ENCODE peak calls at places on chromosomes 1 and 21, in seven cellular contexts. One of them, this sample, is unnamed.

GRCh38 chr1:1899266-1899966 is 8.5 kb upstream of the GNB1 start:
- DNase-seq in fibroblast of pulmonary artery: no peak
- DNase-seq in dorsolateral prefrontal cortex: no peak
- DNase-seq in fibroblast of lung: no peak
- DNase-seq in activated B cell treated with CpG ODN at 0.5 μM for 24 hours: no peak
- DNase-seq in endothelial cell: no peak
- DNase-seq in cardiac muscle cell: no peak
- DNase-seq in this sample: peak

GRCh38 chr1:235670157-235670776 is 20.7 kb upstream of the GNG4 start:
- DNase-seq in endothelial cell: no peak
- DNase-seq in dorsolateral prefrontal cortex: no peak
- DNase-seq in activated B cell treated with CpG ODN at 0.5 μM for 24 hours: no peak
- DNase-seq in fibroblast of pulmonary artery: no peak
- DNase-seq in cardiac muscle cell: no peak
- DNase-seq in fibroblast of lung: no peak
- DNase-seq in this sample: no peak

GRCh38 chr1:221343106-221343505 is 398.8 kb downstream of the DUSP10 start:
- DNase-seq in dorsolateral prefrontal cortex: no peak
- DNase-seq in activated B cell treated with CpG ODN at 0.5 μM for 24 hours: no peak
- DNase-seq in fibroblast of pulmonary artery: no peak
- DNase-seq in endothelial cell: no peak
- DNase-seq in fibroblast of lung: no peak
- DNase-seq in cardiac muscle cell: no peak
- DNase-seq in this sample: no peak

GRCh38 chr21:35953570-35953969 is 106.8 kb downstream of the SETD4 start:
- DNase-seq in endothelial cell: no peak
- DNase-seq in dorsolateral prefrontal cortex: no peak
- DNase-seq in fibroblast of lung: no peak
- DNase-seq in activated B cell treated with CpG ODN at 0.5 μM for 24 hours: no peak
- DNase-seq in fibroblast of pulmonary artery: peak
- DNase-seq in cardiac muscle cell: no peak
- DNase-seq in this sample: no peak

GRCh38 chr1:214380418-214380817 is 99.5 kb downstream of the SMYD2 start:
- DNase-seq in endothelial cell: no peak
- DNase-seq in cardiac muscle cell: no peak
- DNase-seq in fibroblast of pulmonary artery: no peak
- DNase-seq in fibroblast of lung: no peak
- DNase-seq in dorsolateral prefrontal cortex: no peak
- DNase-seq in activated B cell treated with CpG ODN at 0.5 μM for 24 hours: no peak
- DNase-seq in this sample: no peak

GRCh38 chr1:212098340-212098739 is 62.8 kb downstream of the DTL start:
- DNase-seq in endothelial cell: no peak
- DNase-seq in fibroblast of lung: no peak
- DNase-seq in activated B cell treated with CpG ODN at 0.5 μM for 24 hours: no peak
- DNase-seq in dorsolateral prefrontal cortex: no peak
- DNase-seq in fibroblast of pulmonary artery: no peak
- DNase-seq in cardiac muscle cell: no peak
- DNase-seq in this sample: no peak

GRCh38 chr1:168419746-168420145 is 124.1 kb downstream of the XCL2 start:
- DNase-seq in cardiac muscle cell: no peak
- DNase-seq in fibroblast of pulmonary artery: peak
- DNase-seq in activated B cell treated with CpG ODN at 0.5 μM for 24 hours: no peak
- DNase-seq in endothelial cell: no peak
- DNase-seq in fibroblast of lung: no peak
- DNase-seq in dorsolateral prefrontal cortex: no peak
- DNase-seq in this sample: no peak

GRCh38 chr1:9784508-9785133 is 39.1 kb downstream of the CLSTN1 start:
- DNase-seq in cardiac muscle cell: peak
- DNase-seq in fibroblast of pulmonary artery: peak
- DNase-seq in activated B cell treated with CpG ODN at 0.5 μM for 24 hours: no peak
- DNase-seq in dorsolateral prefrontal cortex: no peak
- DNase-seq in fibroblast of lung: peak
- DNase-seq in endothelial cell: peak
- DNase-seq in this sample: peak

GRCh38 chr1:186330758-186331157 is 44.3 kb downstream of the TPR start:
- DNase-seq in fibroblast of lung: no peak
- DNase-seq in cardiac muscle cell: no peak
- DNase-seq in dorsolateral prefrontal cortex: no peak
- DNase-seq in activated B cell treated with CpG ODN at 0.5 μM for 24 hours: no peak
- DNase-seq in endothelial cell: no peak
- DNase-seq in fibroblast of pulmonary artery: no peak
- DNase-seq in this sample: no peak

GRCh38 chr1:206578959-206579358 is 33.3 kb downstream of the EIF2D start:
- DNase-seq in activated B cell treated with CpG ODN at 0.5 μM for 24 hours: no peak
- DNase-seq in fibroblast of lung: no peak
- DNase-seq in fibroblast of pulmonary artery: no peak
- DNase-seq in dorsolateral prefrontal cortex: no peak
- DNase-seq in cardiac muscle cell: no peak
- DNase-seq in endothelial cell: no peak
- DNase-seq in this sample: peak

GRCh38 chr1:31559715-31560114 is 16.6 kb upstream of the TINAGL1 start:
- DNase-seq in fibroblast of lung: no peak
- DNase-seq in dorsolateral prefrontal cortex: no peak
- DNase-seq in endothelial cell: no peak
- DNase-seq in fibroblast of pulmonary artery: no peak
- DNase-seq in activated B cell treated with CpG ODN at 0.5 μM for 24 hours: no peak
- DNase-seq in cardiac muscle cell: no peak
- DNase-seq in this sample: no peak

GRCh38 chr1:150613061-150613920 is 16.1 kb downstream of the ENSA start:
- DNase-seq in dorsolateral prefrontal cortex: no peak
- DNase-seq in activated B cell treated with CpG ODN at 0.5 μM for 24 hours: no peak
- DNase-seq in fibroblast of lung: peak
- DNase-seq in cardiac muscle cell: no peak
- DNase-seq in endothelial cell: no peak
- DNase-seq in fibroblast of pulmonary artery: peak
- DNase-seq in this sample: peak

GRCh38 chr21:37463083-37463780 is 96.7 kb downstream of the DYRK1A start:
- DNase-seq in endothelial cell: no peak
- DNase-seq in fibroblast of lung: peak
- DNase-seq in cardiac muscle cell: no peak
- DNase-seq in activated B cell treated with CpG ODN at 0.5 μM for 24 hours: no peak
- DNase-seq in fibroblast of pulmonary artery: peak
- DNase-seq in dorsolateral prefrontal cortex: no peak
- DNase-seq in this sample: peak

GRCh38 chr1:174671826-174672225 is 224.1 kb downstream of the GPR52 start:
- DNase-seq in endothelial cell: no peak
- DNase-seq in dorsolateral prefrontal cortex: no peak
- DNase-seq in activated B cell treated with CpG ODN at 0.5 μM for 24 hours: no peak
- DNase-seq in fibroblast of pulmonary artery: no peak
- DNase-seq in fibroblast of lung: no peak
- DNase-seq in cardiac muscle cell: no peak
- DNase-seq in this sample: no peak

GRCh38 chr21:42343556-42343955 is 7.2 kb downstream of the TFF2 start:
- DNase-seq in cardiac muscle cell: no peak
- DNase-seq in fibroblast of lung: no peak
- DNase-seq in fibroblast of pulmonary artery: no peak
- DNase-seq in dorsolateral prefrontal cortex: peak
- DNase-seq in activated B cell treated with CpG ODN at 0.5 μM for 24 hours: no peak
- DNase-seq in endothelial cell: no peak
- DNase-seq in this sample: no peak

GRCh38 chr1:180888870-180889269 is 23.8 kb upstream of the KIAA1614 start:
- DNase-seq in dorsolateral prefrontal cortex: no peak
- DNase-seq in fibroblast of lung: no peak
- DNase-seq in cardiac muscle cell: no peak
- DNase-seq in endothelial cell: no peak
- DNase-seq in activated B cell treated with CpG ODN at 0.5 μM for 24 hours: no peak
- DNase-seq in fibroblast of pulmonary artery: no peak
- DNase-seq in this sample: no peak

GRCh38 chr21:46151261-46151988 is 4.0 kb downstream of the FTCD start:
- DNase-seq in fibroblast of lung: no peak
- DNase-seq in cardiac muscle cell: no peak
- DNase-seq in endothelial cell: no peak
- DNase-seq in fibroblast of pulmonary artery: no peak
- DNase-seq in dorsolateral prefrontal cortex: peak
- DNase-seq in activated B cell treated with CpG ODN at 0.5 μM for 24 hours: peak
- DNase-seq in this sample: no peak

GRCh38 chr21:45593162-45594022 is 50.1 kb upstream of the PCBP3 start:
- DNase-seq in endothelial cell: no peak
- DNase-seq in fibroblast of lung: no peak
- DNase-seq in activated B cell treated with CpG ODN at 0.5 μM for 24 hours: no peak
- DNase-seq in dorsolateral prefrontal cortex: no peak
- DNase-seq in fibroblast of pulmonary artery: no peak
- DNase-seq in cardiac muscle cell: no peak
- DNase-seq in this sample: no peak

GRCh38 chr1:185058886-185059285 is 13.5 kb downstream of the RNF2 start:
- DNase-seq in fibroblast of pulmonary artery: peak
- DNase-seq in activated B cell treated with CpG ODN at 0.5 μM for 24 hours: no peak
- DNase-seq in cardiac muscle cell: no peak
- DNase-seq in fibroblast of lung: no peak
- DNase-seq in dorsolateral prefrontal cortex: no peak
- DNase-seq in endothelial cell: no peak
- DNase-seq in this sample: no peak

GRCh38 chr1:229205854-229206253 is 65.1 kb upstream of the RAB4A start:
- DNase-seq in cardiac muscle cell: no peak
- DNase-seq in fibroblast of pulmonary artery: no peak
- DNase-seq in dorsolateral prefrontal cortex: no peak
- DNase-seq in activated B cell treated with CpG ODN at 0.5 μM for 24 hours: no peak
- DNase-seq in fibroblast of lung: no peak
- DNase-seq in endothelial cell: no peak
- DNase-seq in this sample: no peak

GRCh38 chr1:46289976-46290375 is 13.4 kb downstream of the LRRC41 start:
- DNase-seq in endothelial cell: no peak
- DNase-seq in activated B cell treated with CpG ODN at 0.5 μM for 24 hours: no peak
- DNase-seq in fibroblast of pulmonary artery: no peak
- DNase-seq in cardiac muscle cell: no peak
- DNase-seq in fibroblast of lung: no peak
- DNase-seq in dorsolateral prefrontal cortex: no peak
- DNase-seq in this sample: no peak

GRCh38 chr1:114009393-114009792 is 30.1 kb downstream of the OLFML3 start:
- DNase-seq in endothelial cell: no peak
- DNase-seq in fibroblast of lung: peak
- DNase-seq in dorsolateral prefrontal cortex: no peak
- DNase-seq in activated B cell treated with CpG ODN at 0.5 μM for 24 hours: no peak
- DNase-seq in cardiac muscle cell: no peak
- DNase-seq in fibroblast of pulmonary artery: peak
- DNase-seq in this sample: no peak

GRCh38 chr1:192545781-192546521 is 29.6 kb upstream of the RGS1 start:
- DNase-seq in dorsolateral prefrontal cortex: no peak
- DNase-seq in endothelial cell: no peak
- DNase-seq in fibroblast of lung: no peak
- DNase-seq in fibroblast of pulmonary artery: peak
- DNase-seq in cardiac muscle cell: no peak
- DNase-seq in activated B cell treated with CpG ODN at 0.5 μM for 24 hours: no peak
- DNase-seq in this sample: no peak
- TF ChIP-seq CTCF in dorsolateral prefrontal cortex: no peak
- TF ChIP-seq CTCF in endothelial cell: peak
- TF ChIP-seq CTCF in fibroblast of lung: no peak
- TF ChIP-seq CTCF in fibroblast of pulmonary artery: peak
- TF ChIP-seq CTCF in cardiac muscle cell: peak
- TF ChIP-seq CTCF in activated B cell treated with CpG ODN at 0.5 μM for 24 hours: no peak
- TF ChIP-seq CTCF in this sample: peak

GRCh38 chr1:111989531-111990025 is at the start of gene KCND3:
- DNase-seq in dorsolateral prefrontal cortex: peak
- DNase-seq in endothelial cell: peak
- DNase-seq in fibroblast of pulmonary artery: peak
- DNase-seq in activated B cell treated with CpG ODN at 0.5 μM for 24 hours: peak
- DNase-seq in cardiac muscle cell: peak
- DNase-seq in fibroblast of lung: peak
- DNase-seq in this sample: peak

GRCh38 chr1:111988743-111989453 is 570 bp downstream of the KCND3 start:
- DNase-seq in endothelial cell: peak
- DNase-seq in activated B cell treated with CpG ODN at 0.5 μM for 24 hours: no peak
- DNase-seq in dorsolateral prefrontal cortex: peak
- DNase-seq in cardiac muscle cell: no peak
- DNase-seq in fibroblast of lung: no peak
- DNase-seq in fibroblast of pulmonary artery: no peak
- DNase-seq in this sample: no peak

GRCh38 chr1:111988377-111988742 is 1.1 kb downstream of the KCND3 start:
- DNase-seq in endothelial cell: no peak
- DNase-seq in dorsolateral prefrontal cortex: no peak
- DNase-seq in cardiac muscle cell: no peak
- DNase-seq in fibroblast of pulmonary artery: no peak
- DNase-seq in activated B cell treated with CpG ODN at 0.5 μM for 24 hours: no peak
- DNase-seq in fibroblast of lung: no peak
- DNase-seq in this sample: no peak

GRCh38 chr1:111990878-111991760 is 1.7 kb upstream of the KCND3 start:
- DNase-seq in dorsolateral prefrontal cortex: peak
- DNase-seq in fibroblast of lung: peak
- DNase-seq in fibroblast of pulmonary artery: peak
- DNase-seq in activated B cell treated with CpG ODN at 0.5 μM for 24 hours: no peak
- DNase-seq in cardiac muscle cell: peak
- DNase-seq in endothelial cell: peak
- DNase-seq in this sample: no peak

GRCh38 chr1:111990026-111990877 is 784 bp upstream of the KCND3 start:
- DNase-seq in activated B cell treated with CpG ODN at 0.5 μM for 24 hours: no peak
- DNase-seq in dorsolateral prefrontal cortex: peak
- DNase-seq in fibroblast of lung: no peak
- DNase-seq in fibroblast of pulmonary artery: no peak
- DNase-seq in cardiac muscle cell: no peak
- DNase-seq in endothelial cell: peak
- DNase-seq in this sample: no peak
- TF ChIP-seq CTCF in activated B cell treated with CpG ODN at 0.5 μM for 24 hours: no peak
- TF ChIP-seq CTCF in dorsolateral prefrontal cortex: no peak
- TF ChIP-seq CTCF in fibroblast of lung: no peak
- TF ChIP-seq CTCF in fibroblast of pulmonary artery: no peak
- TF ChIP-seq CTCF in cardiac muscle cell: no peak
- TF ChIP-seq CTCF in endothelial cell: no peak
- TF ChIP-seq CTCF in this sample: no peak

GRCh38 chr1:204793259-204793658 is 77.4 kb upstream of the NFASC start:
- DNase-seq in dorsolateral prefrontal cortex: no peak
- DNase-seq in endothelial cell: no peak
- DNase-seq in activated B cell treated with CpG ODN at 0.5 μM for 24 hours: no peak
- DNase-seq in cardiac muscle cell: no peak
- DNase-seq in fibroblast of pulmonary artery: no peak
- DNase-seq in fibroblast of lung: no peak
- DNase-seq in this sample: no peak

GRCh38 chr1:204788470-204788869 is 82.2 kb upstream of the NFASC start:
- DNase-seq in dorsolateral prefrontal cortex: no peak
- DNase-seq in cardiac muscle cell: no peak
- DNase-seq in fibroblast of lung: no peak
- DNase-seq in endothelial cell: no peak
- DNase-seq in fibroblast of pulmonary artery: no peak
- DNase-seq in activated B cell treated with CpG ODN at 0.5 μM for 24 hours: no peak
- DNase-seq in this sample: no peak

GRCh38 chr1:204791453-204792366 is 79.0 kb upstream of the NFASC start:
- DNase-seq in fibroblast of pulmonary artery: peak
- DNase-seq in fibroblast of lung: peak
- DNase-seq in endothelial cell: peak
- DNase-seq in cardiac muscle cell: peak
- DNase-seq in dorsolateral prefrontal cortex: peak
- DNase-seq in activated B cell treated with CpG ODN at 0.5 μM for 24 hours: peak
- DNase-seq in this sample: peak
- TF ChIP-seq CTCF in fibroblast of pulmonary artery: peak
- TF ChIP-seq CTCF in fibroblast of lung: peak
- TF ChIP-seq CTCF in endothelial cell: peak
- TF ChIP-seq CTCF in cardiac muscle cell: peak
- TF ChIP-seq CTCF in dorsolateral prefrontal cortex: peak
- TF ChIP-seq CTCF in activated B cell treated with CpG ODN at 0.5 μM for 24 hours: peak
- TF ChIP-seq CTCF in this sample: peak

DNA sequence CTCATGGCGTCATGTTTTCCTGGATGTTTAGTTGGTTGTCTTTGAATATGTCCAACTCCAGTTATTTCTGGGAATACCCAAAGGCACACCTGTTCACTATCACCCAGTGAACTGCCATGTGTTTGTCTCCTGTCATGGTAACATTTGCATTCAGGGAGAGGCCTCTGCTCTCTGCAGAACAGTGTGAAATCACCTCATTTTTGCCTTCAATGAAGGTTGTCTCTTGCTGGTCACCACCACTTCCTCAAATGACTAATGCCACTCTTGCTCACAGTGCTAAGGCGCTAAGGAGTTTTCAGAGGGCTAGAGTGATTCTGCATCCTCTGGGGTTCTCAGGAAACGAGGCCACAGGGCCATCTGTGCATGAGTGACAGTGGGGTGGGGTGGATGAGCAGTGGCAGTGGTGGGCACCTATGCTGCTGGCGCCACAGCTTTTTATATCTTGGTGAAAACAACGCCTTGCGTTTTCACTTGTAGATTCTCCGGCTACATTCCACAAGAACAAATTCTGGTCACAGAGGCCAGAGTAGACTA is 60.0 kb upstream of the ATP5PO start:
- DNase-seq in fibroblast of lung: no peak
- DNase-seq in dorsolateral prefrontal cortex: no peak
- DNase-seq in endothelial cell: no peak
- DNase-seq in cardiac muscle cell: no peak
- DNase-seq in fibroblast of pulmonary artery: no peak
- DNase-seq in activated B cell treated with CpG ODN at 0.5 μM for 24 hours: no peak
- DNase-seq in this sample: peak
- TF ChIP-seq CTCF in fibroblast of lung: no peak
- TF ChIP-seq CTCF in dorsolateral prefrontal cortex: no peak
- TF ChIP-seq CTCF in endothelial cell: no peak
- TF ChIP-seq CTCF in cardiac muscle cell: no peak
- TF ChIP-seq CTCF in fibroblast of pulmonary artery: no peak
- TF ChIP-seq CTCF in activated B cell treated with CpG ODN at 0.5 μM for 24 hours: no peak
- TF ChIP-seq CTCF in this sample: no peak